ENCODE peak calls at places on chromosomes 7 and 10, in four cellular contexts. M is MV-4-11, K is NCI-H460, S is Ammon's horn. D is an unnamed sample.
A peak's percentile ranks its signal among the peaks of the same experiment; 100 is the strongest.

GRCh38 chr10:100697070-100697469 is 48.3 kb upstream of the PAX2 start:
- DNase-seq in M (no peak), K (peak; percentile 43), S (no peak), D (no peak)

GRCh38 chr10:5645375-5645774 is 21.0 kb downstream of the ASB13 start:
- DNase-seq in M (no peak), K (no peak), S (no peak), D (no peak)

GRCh38 chr10:34089294-34089693 is 725.8 kb downstream of the PARD3 start:
- DNase-seq in M (no peak), K (no peak), S (no peak), D (no peak)

GRCh38 chr10:122802282-122802681 is 43.4 kb downstream of the CUZD1 start:
- DNase-seq in M (no peak), K (no peak), S (no peak), D (no peak)

GRCh38 chr7:107201795-107202450 is 33.1 kb downstream of the HBP1 start:
- DNase-seq in M (no peak), K (peak; percentile 38), S (peak; percentile 63), D (peak; percentile 6)

GRCh38 chr10:104306897-104307296 is 31.4 kb downstream of the ITPRIP start:
- DNase-seq in M (no peak), K (peak; percentile 45), S (no peak), D (no peak)

GRCh38 chr10:110461530-110461929 is 36.2 kb upstream of the DUSP5 start:
- DNase-seq in M (no peak), K (no peak), S (no peak), D (no peak)

GRCh38 chr7:66952343-66953043 is 31.5 kb downstream of the TMEM248 start:
- DNase-seq in M (no peak), K (no peak), S (no peak), D (no peak)

GRCh38 chr10:28676968-28677888 is at the start of gene BAMBI:
- DNase-seq in M (peak; percentile 81), K (peak; percentile 82), S (peak; percentile 93), D (peak; percentile 93)

GRCh38 chr10:118594392-118595063 is 920 bp downstream of the PRLHR start:
- DNase-seq in M (no peak), K (no peak), S (peak; percentile 43), D (no peak)

GRCh38 chr10:33937987-33938386 is 603.5 kb upstream of the NRP1 start:
- DNase-seq in M (no peak), K (no peak), S (peak; percentile 15), D (no peak)

GRCh38 chr10:119575506-119575905 is 21.3 kb downstream of the TIAL1 start:
- DNase-seq in M (no peak), K (no peak), S (no peak), D (no peak)

GRCh38 chr10:116655573-116655972 is 34.8 kb downstream of the PNLIPRP2 start:
- DNase-seq in M (no peak), K (no peak), S (no peak), D (no peak)

GRCh38 chr7:154857728-154858681 is 144.9 kb downstream of the PAXIP1 start:
- DNase-seq in M (no peak), K (no peak), S (peak; percentile 65), D (no peak)

GRCh38 chr10:113621799-113622198 is 42.0 kb downstream of the NRAP start:
- DNase-seq in M (no peak), K (no peak), S (no peak), D (no peak)

D was measured in OCI-M1.